ENCODE peak calls at places on chromosomes 16 and 17, in five cellular contexts. Q is transverse colon, R is NCI-H2227 treated with DMSO at 0.1 percent for 48 hours, X is HTR-8/SVneo, F is tibial artery. K is an unnamed sample.

GRCh38 chr17:39134878-39135277 is 16.6 kb downstream of the PLXDC1 start:
- DNase-seq in X (no peak), Q (no peak), F (no peak), R (no peak), K (no peak)

GRCh38 chr16:30567160-30567990 is 4.1 kb downstream of the ZNF688 start:
- DNase-seq in Q (no peak), F (no peak), R (no peak), X (no peak), K (no peak)

GRCh38 chr17:47276868-47277267 is 23.2 kb downstream of the ITGB3 start:
- DNase-seq in F (peak; percentile 77), X (no peak), Q (peak; percentile 58), R (peak; percentile 67), K (no peak)

GRCh38 chr17:55549140-55549539 is 37.9 kb upstream of the SMIM36 start:
- DNase-seq in R (no peak), X (no peak), Q (no peak), F (no peak), K (no peak)

GRCh38 chr17:36142230-36142629 is 34.2 kb downstream of the TBC1D3B start:
- DNase-seq in Q (peak; percentile 34), F (no peak), X (no peak), R (no peak), K (no peak)

GRCh38 chr16:78624349-78624748 is 524.9 kb downstream of the WWOX start:
- DNase-seq in Q (no peak), X (no peak), F (no peak), R (no peak), K (no peak)

GRCh38 chr16:86103320-86103719 is 204.4 kb downstream of the IRF8 start:
- DNase-seq in X (no peak), Q (no peak), R (no peak), F (no peak), K (no peak)

GRCh38 chr16:12178251-12178990 is 201.9 kb downstream of the SNX29 start:
- DNase-seq in X (no peak), R (no peak), F (no peak), Q (peak; percentile 33), K (no peak)

GRCh38 chr17:50944054-50944901 is 78.1 kb upstream of the TOB1 start:
- DNase-seq in Q (peak; percentile 92), X (peak; percentile 78), R (no peak), F (peak; percentile 72), K (peak; percentile 71)

GRCh38 chr17:978110-979093 is 1.2 kb downstream of the NXN start:
- DNase-seq in X (no peak), R (no peak), F (no peak), Q (no peak), K (no peak)

GRCh38 chr17:57714660-57715059 is 30.4 kb downstream of the CCDC182 start:
- DNase-seq in F (no peak), R (no peak), X (no peak), Q (no peak), K (no peak)

GRCh38 chr17:78817123-78817522 is 23.5 kb downstream of the USP36 start:
- DNase-seq in R (no peak), Q (no peak), X (no peak), F (no peak), K (no peak)

GRCh38 chr16:68070811-68071546 is 14.2 kb upstream of the NFATC3 start:
- DNase-seq in R (no peak), X (no peak), F (no peak), Q (no peak), K (no peak)

GRCh38 chr16:83704656-83705055 is 103.1 kb upstream of the HSBP1 start:
- DNase-seq in X (no peak), F (no peak), Q (no peak), R (no peak), K (no peak)

GRCh38 chr17:71649986-71650385 is 470.8 kb upstream of the SOX9 start:
- DNase-seq in Q (no peak), R (no peak), X (no peak), F (no peak), K (no peak)

GRCh38 chr16:67000384-67001158 is 12.2 kb downstream of the CES4A start:
- DNase-seq in F (peak; percentile 55), Q (peak; percentile 77), R (peak; percentile 66), X (peak; percentile 63), K (peak; percentile 84)

GRCh38 chr17:143785-144281 is 6.5 kb downstream of the SCGB1C2 start:
- DNase-seq in F (peak; percentile 63), Q (peak; percentile 90), X (peak; percentile 85), R (peak; percentile 41), K (peak; percentile 89)

GRCh38 chr16:77399546-77399945 is 35.3 kb downstream of the ADAMTS18 start:
- DNase-seq in X (no peak), F (no peak), Q (no peak), R (no peak), K (no peak)

GRCh38 chr16:51807551-51807950 is 656.5 kb upstream of the SALL1 start:
- DNase-seq in X (no peak), Q (no peak), R (no peak), F (no peak), K (no peak)

GRCh38 chr17:74605361-74605760 is 13.3 kb upstream of the CD300LD start:
- DNase-seq in R (no peak), X (peak; percentile 75), Q (peak; percentile 46), F (peak; percentile 75), K (no peak)

GRCh38 chr17:47239663-47240374 is 13.8 kb upstream of the ITGB3 start:
- DNase-seq in Q (peak; percentile 60), X (peak; percentile 99), R (no peak), F (peak; percentile 93), K (no peak)

GRCh38 chr16:12674096-12674495 is 129.6 kb downstream of the CPPED1 start:
- DNase-seq in F (no peak), R (no peak), Q (no peak), X (no peak), K (no peak)

GRCh38 chr17:18961634-18962493 is 9.9 kb downstream of the SLC5A10 start:
- DNase-seq in X (no peak), R (no peak), Q (no peak), F (no peak), K (no peak)

GRCh38 chr17:59793249-59793648 is 85.8 kb downstream of the VMP1 start:
- DNase-seq in R (no peak), Q (no peak), F (no peak), X (no peak), K (no peak)

GRCh38 chr17:21194210-21194609 is 19.8 kb downstream of the TMEM11 start:
- DNase-seq in Q (no peak), R (no peak), F (no peak), X (no peak), K (no peak)

GRCh38 chr17:36475346-36475970 is 11.0 kb upstream of the ZNHIT3 start:
- DNase-seq in X (no peak), Q (no peak), R (no peak), F (no peak), K (no peak)

GRCh38 chr17:81348097-81349055 is 46.9 kb upstream of the BAHCC1 start:
- DNase-seq in R (no peak), F (no peak), X (no peak), Q (peak; percentile 73), K (no peak)

GRCh38 chr17:27284811-27285415 is 9.0 kb upstream of the WSB1 start:
- DNase-seq in R (no peak), F (no peak), X (no peak), Q (no peak), K (no peak)